ENCODE peak calls at places on chromosomes 11 and 22, in seven cellular contexts. D is mesendoderm, X is neural progenitor cell, M is GM12878, R is neuronal stem cell, N is WERI-Rb-1, Q is uterus. P is an unnamed sample. For H3K27me3, the result is how much of the 10 kb centered on the place peaks cover.

GRCh38 chr11:77038825-77039326 is 4.7 kb downstream of the B3GNT6 start:
- DNase-seq in D (no peak), X (no peak), M (no peak), R (no peak), N (no peak), Q (no peak), P (no peak)

GRCh38 chr22:24315367-24315781 is 44.7 kb downstream of the SPECC1L start:
- DNase-seq in D (no peak), X (no peak), M (no peak), R (no peak), N (no peak), Q (no peak), P (no peak)

GRCh38 chr22:42603427-42603826 is 11.3 kb downstream of the POLDIP3 start:
- DNase-seq in D (no peak), X (no peak), M (no peak), R (no peak), N (no peak), Q (no peak), P (no peak)

GRCh38 chr11:45285931-45286632 is at the start of gene SYT13:
- DNase-seq in D (peak), X (peak), M (no peak), R (peak), N (peak), Q (no peak), P (no peak)

GRCh38 chr11:6526411-6527135 is 29.5 kb downstream of the DNHD1 start:
- DNase-seq in D (no peak), X (no peak), M (peak), R (no peak), N (no peak), Q (no peak), P (no peak)

GRCh38 chr11:10696797-10697620 is 3.5 kb upstream of the IRAG1 start:
- DNase-seq in D (no peak), X (no peak), M (no peak), R (no peak), N (no peak), Q (no peak), P (no peak)

GRCh38 chr22:23083315-23084021 is 13.1 kb downstream of the GNAZ start:
- DNase-seq in D (no peak), X (no peak), M (no peak), R (no peak), N (no peak), Q (no peak), P (no peak)

GRCh38 chr22:29625090-29625825 is 21.8 kb downstream of the NF2 start:
- DNase-seq in D (peak), X (peak), M (no peak), R (peak), N (peak), Q (peak), P (peak)

GRCh38 chr22:19878461-19879247 is 24.0 kb upstream of the GNB1L start:
- DNase-seq in D (no peak), X (no peak), M (no peak), R (no peak), N (no peak), Q (peak), P (no peak)

GRCh38 chr22:45166935-45167334 is 3.2 kb downstream of the NUP50 start:
- DNase-seq in D (no peak), X (no peak), M (no peak), R (no peak), N (no peak), Q (no peak), P (no peak)

GRCh38 chr11:68031136-68031459 is 617 bp downstream of the NDUFS8 start:
- DNase-seq in D (no peak), X (no peak), M (no peak), R (no peak), N (no peak), Q (no peak), P (no peak)

GRCh38 chr11:71428861-71429435 is 19.2 kb downstream of the DHCR7 start:
- DNase-seq in D (no peak), X (no peak), M (no peak), R (no peak), N (no peak), Q (no peak), P (no peak)

GRCh38 chr22:37316875-37317371 is 34.6 kb downstream of the CYTH4 start:
- DNase-seq in D (peak), X (peak), M (no peak), R (peak), N (peak), Q (peak), P (peak)

GRCh38 chr22:49099496-49100124 is 728.1 kb downstream of the BRD1 start:
- DNase-seq in D (peak), X (no peak), M (no peak), R (no peak), N (no peak), Q (no peak), P (no peak)

GRCh38 chr22:49093192-49093880 is 734.3 kb downstream of the BRD1 start:
- DNase-seq in D (no peak), X (no peak), M (no peak), R (no peak), N (no peak), Q (no peak), P (no peak)

GRCh38 chr11:92383430-92383829 is 158.8 kb downstream of the FAT3 start:
- DNase-seq in D (peak), X (no peak), M (no peak), R (no peak), N (no peak), Q (no peak), P (no peak)

GRCh38 chr11:79461144-79461543 is 20.3 kb upstream of the TENM4 start:
- DNase-seq in D (peak), X (peak), M (no peak), R (peak), N (no peak), Q (no peak), P (peak)

GRCh38 chr22:29224121-29224858 is 18.6 kb downstream of the EMID1 start:
- DNase-seq in D (no peak), X (no peak), M (no peak), R (no peak), N (no peak), Q (peak), P (no peak)

DNA sequence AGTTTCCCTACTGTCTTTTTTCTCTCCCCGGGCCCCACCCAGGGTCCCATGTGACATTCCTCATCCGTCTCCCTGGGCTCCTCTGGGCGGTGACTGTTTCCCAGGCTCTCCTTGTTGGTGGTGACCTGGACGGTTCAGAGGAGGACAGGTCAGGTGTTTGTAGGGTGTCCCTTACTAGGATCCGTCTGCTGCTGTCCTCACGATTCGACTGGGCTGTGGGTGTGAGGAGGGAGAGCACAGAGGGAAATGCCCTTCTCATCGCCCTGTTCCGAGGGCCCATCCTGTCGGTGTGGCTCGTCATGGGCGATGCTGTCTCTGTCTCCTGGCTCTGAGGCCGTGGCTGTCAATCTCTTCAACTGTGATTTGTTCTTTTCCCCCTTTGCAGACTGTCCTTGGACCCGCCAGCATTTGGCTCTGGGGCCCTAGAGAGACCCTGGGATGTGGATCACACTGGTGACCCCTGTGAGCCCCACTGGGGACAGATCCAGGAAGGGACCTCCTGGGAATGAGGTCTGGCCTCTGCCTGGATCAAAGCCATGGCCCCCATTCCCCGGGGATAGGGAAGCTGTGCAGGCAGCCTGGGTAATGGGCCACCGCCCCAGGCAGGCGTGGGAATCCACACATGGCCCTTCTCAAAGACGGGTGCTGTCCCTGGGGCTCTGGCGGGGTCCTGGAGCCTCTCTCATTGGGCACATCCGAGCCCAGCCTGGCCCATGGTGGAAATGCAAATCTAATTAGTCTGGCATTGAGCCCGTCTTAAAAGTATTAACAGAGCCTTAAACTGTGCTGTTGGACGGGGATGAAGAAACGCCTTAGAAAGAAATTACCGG is 46.8 kb upstream of the KCNQ1OT1 start:
- DNase-seq in D (no peak), X (no peak), M (no peak), R (no peak), N (peak), Q (no peak), P (no peak)
- H3K27me3 ChIP-seq in D (under half), X (under half), M (under half), R (half or more), N (under half), Q (under half), P (under half)

DNA sequence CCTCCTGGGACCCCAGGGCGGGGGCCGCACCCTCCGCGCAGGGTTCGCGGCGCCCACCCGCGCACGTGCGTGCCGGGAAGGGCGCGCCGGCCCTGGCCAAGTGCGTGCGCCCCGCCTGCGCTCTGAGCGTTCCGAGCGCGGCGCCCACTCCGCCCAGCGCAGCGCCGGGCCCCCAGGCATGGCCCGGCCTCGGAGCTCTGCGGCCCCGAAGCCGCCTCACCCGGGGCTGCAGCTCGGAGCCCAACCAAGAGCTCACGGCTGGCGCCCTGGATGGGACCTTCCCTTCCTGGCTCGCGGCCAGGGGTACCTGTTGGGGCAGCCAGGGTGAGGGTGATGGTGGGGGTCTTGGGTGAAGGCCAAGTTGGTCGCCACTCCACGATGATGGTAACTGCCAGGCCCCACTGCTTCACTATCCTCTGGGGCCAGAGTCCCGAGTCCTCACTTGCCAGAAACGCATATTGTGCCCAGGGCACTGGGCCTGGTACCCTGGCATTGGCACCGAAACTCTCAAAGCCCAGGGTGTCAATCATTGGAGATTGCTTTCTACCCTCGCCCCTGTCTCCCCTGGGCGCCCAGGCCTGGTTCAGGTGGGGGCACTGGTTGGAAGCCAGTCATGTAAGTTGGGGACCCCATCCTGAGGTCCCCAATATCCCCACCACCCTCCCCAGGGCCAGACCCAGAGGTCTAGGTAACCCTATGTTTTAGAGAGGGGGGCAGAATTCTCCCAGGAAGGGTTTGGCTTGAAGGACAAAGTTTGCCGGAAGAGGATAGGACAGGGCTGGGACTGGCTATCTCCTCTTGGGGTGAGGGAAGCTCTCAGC is 889 bp downstream of the ANO1 start:
- DNase-seq in D (no peak), X (peak), M (no peak), R (no peak), N (no peak), Q (no peak), P (no peak)
- H3K27me3 ChIP-seq in D (under half), X (half or more), M (under half), R (half or more), N (under half), Q (under half), P (under half)

GRCh38 chr22:43862882-43863202 is 529 bp upstream of the SULT4A1 start:
- DNase-seq in D (no peak), X (no peak), M (no peak), R (no peak), N (no peak), Q (no peak), P (no peak)
- H3K27me3 ChIP-seq in D (under half), X (under half), M (under half), R (under half), N (under half), Q (under half), P (under half)

DNA sequence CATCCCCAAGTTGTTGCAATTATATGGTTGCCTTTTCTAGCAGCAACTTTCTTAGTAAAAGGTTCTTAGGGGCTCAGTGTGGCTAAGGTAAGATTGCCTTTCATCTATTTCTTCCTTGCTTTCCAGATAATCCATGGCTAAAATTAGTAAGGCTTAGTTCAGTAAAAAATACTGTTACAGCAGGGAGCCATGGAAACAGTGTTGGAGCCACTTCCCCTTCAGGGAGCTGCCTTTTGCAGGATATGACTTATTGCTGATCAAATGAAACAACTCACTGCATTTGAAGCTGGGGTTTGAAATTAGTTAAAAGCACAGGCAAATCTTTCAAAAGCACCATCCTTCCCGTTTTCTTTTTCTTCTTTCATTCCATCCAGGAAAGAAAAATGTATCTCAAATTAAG is 184.3 kb downstream of the C11orf87 start:
- DNase-seq in D (no peak), X (no peak), M (no peak), R (no peak), N (no peak), Q (no peak), P (no peak)
- H3K27me3 ChIP-seq in D (under half), X (under half), M (under half), R (under half), N (under half), Q (under half), P (under half)

GRCh38 chr11:62190011-62190410 is at the start of gene SCGB1D1:
- DNase-seq in D (no peak), X (no peak), M (no peak), R (no peak), N (no peak), Q (no peak), P (no peak)

GRCh38 chr11:62193954-62194353 is 3.9 kb downstream of the SCGB1D1 start:
- DNase-seq in D (peak), X (peak), M (no peak), R (peak), N (no peak), Q (no peak), P (no peak)

GRCh38 chr11:62201376-62201775 is 7.1 kb upstream of the SCGB2A1 start:
- DNase-seq in D (no peak), X (no peak), M (no peak), R (no peak), N (no peak), Q (no peak), P (no peak)

GRCh38 chr11:62195945-62196344 is 5.9 kb downstream of the SCGB1D1 start:
- DNase-seq in D (peak), X (peak), M (no peak), R (no peak), N (no peak), Q (no peak), P (no peak)
- H3K27me3 ChIP-seq in D (under half), X (under half), M (under half), R (under half), N (under half), Q (under half), P (under half)

DNA sequence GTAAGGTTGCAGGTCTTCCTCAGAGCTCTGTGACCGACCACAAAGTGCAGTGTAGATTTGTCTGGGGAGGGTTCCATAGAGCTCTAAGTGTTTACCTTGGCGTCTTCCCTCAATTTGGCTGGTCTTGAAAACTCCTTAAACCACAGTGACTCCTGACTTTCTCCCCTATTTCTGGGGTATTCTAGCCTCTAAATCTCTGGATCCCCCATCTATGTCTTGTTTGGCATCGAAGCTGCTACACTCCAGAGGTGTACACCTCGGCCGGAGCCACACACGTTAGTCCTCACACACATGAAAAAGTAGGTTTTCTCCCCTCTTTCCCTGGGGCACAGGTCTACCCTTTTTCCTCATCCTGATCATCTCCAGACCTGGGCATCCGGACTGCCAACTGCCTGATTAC is 5.0 kb downstream of the POU2F3 start:
- DNase-seq in D (no peak), X (no peak), M (no peak), R (no peak), N (no peak), Q (no peak), P (no peak)
- H3K27me3 ChIP-seq in D (under half), X (under half), M (under half), R (half or more), N (under half), Q (under half), P (half or more)

GRCh38 chr11:74611369-74611861 is 19.0 kb downstream of the POLD3 start:
- DNase-seq in D (peak), X (peak), M (no peak), R (no peak), N (no peak), Q (no peak), P (no peak)
- H3K27me3 ChIP-seq in D (under half), X (under half), M (under half), R (under half), N (under half), Q (under half), P (under half)

DNA sequence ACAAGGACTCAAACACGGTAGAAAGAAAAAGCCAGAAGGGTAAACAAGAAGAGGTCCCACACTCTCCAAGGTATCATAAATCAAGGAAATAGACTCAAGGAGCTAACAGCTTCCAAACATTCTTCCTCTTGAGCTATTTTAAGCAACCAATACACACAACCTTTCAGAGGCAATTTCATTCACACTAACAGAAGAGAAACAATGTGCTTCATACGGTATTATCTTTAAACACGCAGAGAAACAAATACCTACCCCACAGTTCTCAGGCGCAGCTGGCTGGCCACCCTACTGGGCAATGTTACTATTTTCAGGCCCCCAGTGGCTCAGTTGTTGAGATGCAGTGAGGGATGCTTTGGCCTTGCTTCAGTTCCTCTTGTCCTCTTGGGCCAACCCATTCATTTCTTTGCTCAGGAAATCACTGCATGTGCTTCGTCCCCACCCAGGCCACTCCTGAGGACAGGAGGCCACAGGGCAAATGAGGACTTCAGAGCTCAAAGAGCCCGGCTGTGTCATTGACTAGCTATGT is 15.7 kb downstream of the ABTB2 start:
- DNase-seq in D (peak), X (peak), M (no peak), R (no peak), N (no peak), Q (no peak), P (no peak)
- H3K27me3 ChIP-seq in D (under half), X (under half), M (under half), R (under half), N (under half), Q (under half), P (under half)